ENCODE peak calls at places on chromosomes 7 and 10, in nine cellular contexts. N is AG04449, Y is uterus, A is mammary epithelial cell, S is AG09309, K is fibroblast of pulmonary artery, Z is cardiac muscle cell, C is tibial artery, X is A549. R is an unnamed sample.

GRCh38 chr10:46222364-46222935 is 64.3 kb upstream of the ANTXRL start:
- DNase-seq in C (no peak), K (peak), Z (no peak), A (no peak), X (no peak), Y (no peak), S (peak), N (no peak), R (peak)

GRCh38 chr7:151225948-151226510 is 976 bp downstream of the ABCF2 start:
- DNase-seq in Z (no peak), K (no peak), S (no peak), A (no peak), X (no peak), N (no peak), C (no peak), Y (no peak), R (no peak)

GRCh38 chr7:38465946-38466345 is 165.2 kb downstream of the AMPH start:
- DNase-seq in A (no peak), X (no peak), C (no peak), K (peak), Y (no peak), N (no peak), Z (no peak), S (no peak), R (peak)

GRCh38 chr10:59625842-59626522 is 83.7 kb downstream of the SLC16A9 start:
- DNase-seq in N (peak), Y (peak), K (peak), S (peak), C (no peak), A (peak), Z (peak), X (peak), R (peak)

GRCh38 chr10:18607979-18608378 is 43.4 kb downstream of the NSUN6 start:
- DNase-seq in Z (no peak), X (peak), N (no peak), Y (no peak), S (no peak), C (no peak), K (no peak), A (peak), R (no peak)

GRCh38 chr10:109895095-109895818 is 28.1 kb downstream of the XPNPEP1 start:
- DNase-seq in C (peak), K (peak), N (no peak), Y (no peak), S (no peak), Z (peak), X (no peak), A (no peak), R (peak)

GRCh38 chr10:126617208-126617607 is 53.3 kb downstream of the C10orf90 start:
- DNase-seq in X (no peak), N (no peak), K (no peak), Y (no peak), Z (no peak), S (no peak), A (no peak), C (no peak), R (no peak)

GRCh38 chr7:80129785-80130184 is 4.8 kb upstream of the GNAI1 start:
- DNase-seq in C (no peak), A (no peak), N (no peak), Z (no peak), K (no peak), S (no peak), X (no peak), Y (no peak), R (no peak)

GRCh38 chr10:70657036-70657435 is 15.3 kb upstream of the ADAMTS14 start:
- DNase-seq in X (no peak), N (no peak), K (no peak), C (no peak), A (no peak), S (no peak), Y (no peak), Z (no peak), R (peak)

GRCh38 chr7:34339061-34339526 is 318.9 kb upstream of the NPSR1 start:
- DNase-seq in Y (no peak), A (peak), X (no peak), Z (no peak), S (no peak), K (peak), C (no peak), N (no peak), R (peak)

GRCh38 chr7:16007911-16008310 is 321.4 kb upstream of the MEOX2 start:
- DNase-seq in S (no peak), A (no peak), Z (no peak), N (no peak), C (no peak), Y (no peak), K (no peak), X (no peak), R (no peak)

GRCh38 chr7:89607797-89608196 is 546.5 kb upstream of the STEAP1 start:
- DNase-seq in N (no peak), K (no peak), A (no peak), Z (no peak), S (no peak), C (no peak), Y (no peak), X (no peak), R (no peak)

GRCh38 chr10:108049668-108050067 is 885.2 kb upstream of the SORCS1 start:
- DNase-seq in C (no peak), X (no peak), K (no peak), Z (peak), A (peak), S (no peak), Y (no peak), N (no peak), R (no peak)

GRCh38 chr7:155660758-155661093 is 16.3 kb downstream of the RBM33 start:
- DNase-seq in C (no peak), Z (no peak), N (no peak), X (no peak), Y (no peak), S (no peak), A (no peak), K (no peak), R (no peak)

GRCh38 chr10:133608855-133609254 is 17.7 kb downstream of the FRG2B start:
- DNase-seq in S (peak), A (peak), C (no peak), X (peak), N (no peak), K (peak), Z (peak), Y (no peak), R (peak)

GRCh38 chr7:33050425-33051318 is 11.9 kb downstream of the NT5C3A start:
- DNase-seq in X (peak), A (peak), C (no peak), N (no peak), K (peak), S (peak), Y (no peak), Z (peak), R (peak)

GRCh38 chr10:94349327-94349726 is 13.4 kb downstream of the NOC3L start:
- DNase-seq in Z (no peak), N (no peak), C (no peak), Y (no peak), K (peak), X (no peak), A (no peak), S (no peak), R (peak)

GRCh38 chr10:120521880-120522279 is 64.9 kb downstream of the PLPP4 start:
- DNase-seq in Y (no peak), C (no peak), X (no peak), Z (no peak), K (no peak), A (no peak), N (no peak), S (no peak), R (no peak)

GRCh38 chr7:10284001-10284400 is 689.7 kb upstream of the PHF14 start:
- DNase-seq in C (no peak), X (no peak), S (no peak), K (no peak), Y (no peak), Z (no peak), A (no peak), N (no peak), R (no peak)

GRCh38 chr10:7579681-7580080 is 87.1 kb downstream of the ITIH5 start:
- DNase-seq in S (no peak), Z (no peak), N (no peak), Y (no peak), X (no peak), A (no peak), C (no peak), K (no peak), R (no peak)

GRCh38 chr10:117420768-117421167 is 45.5 kb upstream of the PDZD8 start:
- DNase-seq in Y (no peak), C (no peak), N (no peak), K (no peak), X (no peak), A (no peak), Z (no peak), S (no peak), R (no peak)

GRCh38 chr10:117425908-117426566 is 50.8 kb upstream of the PDZD8 start:
- DNase-seq in C (no peak), X (no peak), K (no peak), Z (no peak), Y (no peak), A (no peak), S (no peak), N (no peak), R (no peak)

GRCh38 chr10:117421985-117422384 is 46.7 kb upstream of the PDZD8 start:
- DNase-seq in A (no peak), Y (no peak), N (no peak), K (no peak), S (no peak), Z (no peak), C (no peak), X (no peak), R (no peak)

GRCh38 chr10:117424171-117424570 is 48.9 kb upstream of the PDZD8 start:
- DNase-seq in A (no peak), C (no peak), X (no peak), Y (no peak), Z (no peak), N (no peak), S (no peak), K (no peak), R (no peak)

DNA sequence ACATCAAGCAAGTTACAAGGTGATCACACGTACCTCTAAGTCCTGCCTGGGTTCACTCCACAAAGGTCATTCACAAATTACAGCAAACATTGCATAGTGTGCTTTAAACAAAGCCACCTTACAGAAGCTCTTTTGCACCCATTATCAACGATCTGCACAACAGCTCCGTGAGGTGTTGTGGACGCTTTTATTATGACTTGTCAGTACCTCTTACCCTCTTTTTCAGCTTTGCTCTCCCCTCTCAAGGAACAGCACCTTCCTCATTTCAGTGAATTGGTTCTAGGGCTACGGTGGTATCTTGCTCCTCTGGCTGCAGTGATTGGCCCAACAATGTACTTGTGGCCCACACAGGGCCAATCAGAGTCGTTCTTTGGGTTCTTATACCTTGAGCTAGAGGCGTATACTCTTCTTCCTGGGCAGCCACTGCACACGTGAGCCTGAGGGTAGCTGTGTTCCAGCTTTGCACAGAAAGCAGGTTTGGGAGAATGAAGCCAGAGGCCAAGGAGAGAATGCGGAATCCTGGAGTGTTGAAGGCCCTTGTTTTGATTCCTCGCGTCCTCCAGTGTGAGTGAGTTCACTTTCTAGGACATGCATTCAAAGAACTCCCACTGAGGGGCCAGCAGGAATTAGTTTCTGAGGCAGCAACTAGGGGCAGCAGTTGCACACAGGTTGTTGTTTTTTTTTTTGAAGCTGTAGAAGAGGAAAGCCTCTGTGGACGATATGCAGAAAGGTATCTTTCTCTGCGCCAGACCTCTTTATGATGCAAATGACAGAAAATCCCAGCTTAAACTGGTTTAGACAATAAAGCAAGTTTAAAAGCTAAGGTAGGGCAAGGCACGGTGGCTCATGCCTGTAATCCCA is 49.8 kb upstream of the PDZD8 start:
- DNase-seq in A (no peak), N (no peak), Z (peak), S (no peak), K (no peak), Y (no peak), C (no peak), X (no peak), R (no peak)
- TF ChIP-seq CTCF in A (no peak), N (no peak), Z (no peak), S (no peak), K (no peak), Y (no peak), C (no peak), X (no peak), R (no peak)

GRCh38 chr7:153381275-153382119 is 621.9 kb downstream of the ACTR3B start:
- DNase-seq in S (no peak), K (no peak), X (peak), Y (peak), N (no peak), C (no peak), A (peak), Z (peak), R (no peak)
- H3K4me3 ChIP-seq in S (no peak), K (no peak), X (no peak), Y (no peak), N (no peak), C (no peak), A (no peak), Z (peak), R (no peak)

GRCh38 chr10:74586088-74586585 is 240.3 kb upstream of the KAT6B start:
- DNase-seq in X (no peak), N (no peak), A (peak), Y (no peak), K (no peak), C (no peak), Z (peak), S (no peak), R (peak)

GRCh38 chr10:74585231-74586087 is 240.9 kb upstream of the KAT6B start:
- DNase-seq in Y (no peak), N (no peak), C (no peak), X (no peak), A (peak), Z (no peak), K (no peak), S (no peak), R (peak)

GRCh38 chr10:74587109-74587508 is 239.3 kb upstream of the KAT6B start:
- DNase-seq in A (no peak), X (no peak), Y (no peak), C (no peak), K (no peak), S (no peak), N (no peak), Z (no peak), R (no peak)

GRCh38 chr10:74593470-74593869 is 232.9 kb upstream of the KAT6B start:
- DNase-seq in A (peak), N (peak), X (no peak), S (peak), C (no peak), K (peak), Z (no peak), Y (no peak), R (peak)

GRCh38 chr10:74589226-74589673 is 237.2 kb upstream of the KAT6B start:
- DNase-seq in K (peak), S (peak), X (peak), C (peak), A (peak), Z (peak), Y (peak), N (peak), R (peak)
- TF ChIP-seq CTCF in K (no peak), S (no peak), X (no peak), C (no peak), A (no peak), Z (no peak), Y (no peak), N (no peak), R (no peak)

GRCh38 chr7:44105832-44106231 is 1.7 kb downstream of the AEBP1 start:
- DNase-seq in N (no peak), A (no peak), Z (no peak), S (no peak), Y (no peak), X (no peak), C (no peak), K (no peak), R (no peak)
- H3K4me3 ChIP-seq in N (peak), A (no peak), Z (no peak), S (peak), Y (peak), X (no peak), C (peak), K (peak), R (peak)